ENCODE peak calls at places on chromosomes 7 and 10, in six cellular contexts. I, Z, M, N, F and B are unnamed samples.

GRCh38 chr10:119305860-119306513 is 98.6 kb downstream of the GRK5 start:
- DNase-seq in M (peak), N (no peak), I (peak), Z (peak), F (peak), B (peak)

GRCh38 chr10:16673443-16673842 is 143.8 kb downstream of the RSU1 start:
- DNase-seq in Z (no peak), N (no peak), F (no peak), M (no peak), I (peak), B (no peak)

GRCh38 chr7:95493844-95494243 is 8.1 kb downstream of the ASB4 start:
- DNase-seq in M (no peak), Z (no peak), I (no peak), N (no peak), F (no peak), B (no peak)

GRCh38 chr10:79223001-79223345 is 124.3 kb upstream of the PPIF start:
- DNase-seq in F (no peak), M (no peak), N (no peak), Z (no peak), I (no peak), B (no peak)

GRCh38 chr7:151626422-151627115 is 106.9 kb upstream of the RHEB start:
- DNase-seq in Z (no peak), M (peak), F (peak), I (no peak), N (no peak), B (no peak)

GRCh38 chr10:103793429-103793828 is 61.9 kb downstream of the SH3PXD2A start:
- DNase-seq in N (peak), I (no peak), Z (no peak), M (peak), F (no peak), B (no peak)

GRCh38 chr10:21336476-21337170 is 188.9 kb downstream of the SKIDA1 start:
- DNase-seq in F (peak), I (peak), Z (peak), M (peak), N (peak), B (peak)

GRCh38 chr7:46610746-46611145 is 689.7 kb upstream of the IGFBP3 start:
- DNase-seq in I (no peak), M (no peak), F (no peak), Z (no peak), N (no peak), B (no peak)

GRCh38 chr7:71828361-71828760 is 583.8 kb downstream of the CALN1 start:
- DNase-seq in M (no peak), N (no peak), I (no peak), Z (no peak), F (no peak), B (no peak)

GRCh38 chr10:66180651-66181318 is 745.1 kb upstream of the LRRTM3 start:
- DNase-seq in I (peak), N (no peak), Z (peak), F (peak), M (peak), B (peak)

GRCh38 chr10:96863922-96864543 is 31.9 kb downstream of the LCOR start:
- DNase-seq in N (no peak), F (no peak), Z (no peak), I (peak), M (peak), B (no peak)

GRCh38 chr10:102424916-102425315 is 4.3 kb downstream of the FBXL15 start:
- DNase-seq in I (no peak), Z (no peak), N (no peak), F (no peak), M (no peak), B (no peak)

GRCh38 chr7:45084336-45084735 is 4.4 kb downstream of the NACAD start:
- DNase-seq in I (no peak), Z (no peak), N (no peak), M (no peak), F (no peak), B (no peak)

GRCh38 chr10:48224979-48225560 is 49.4 kb downstream of the FRMPD2 start:
- DNase-seq in N (no peak), Z (no peak), F (no peak), M (no peak), I (peak), B (no peak)

GRCh38 chr10:85429126-85429525 is 937.5 kb downstream of the GRID1 start:
- DNase-seq in Z (no peak), M (no peak), I (no peak), N (no peak), F (no peak), B (no peak)

GRCh38 chr10:102927311-102928010 is 9.4 kb downstream of the CNNM2 start:
- DNase-seq in N (no peak), F (no peak), M (no peak), Z (no peak), I (no peak), B (no peak)

GRCh38 chr7:24346129-24346528 is 62.1 kb downstream of the NPY start:
- DNase-seq in I (no peak), N (no peak), Z (no peak), F (no peak), M (no peak), B (no peak)

GRCh38 chr7:158802535-158803199 is 26.6 kb downstream of the ESYT2 start:
- DNase-seq in M (peak), I (peak), F (no peak), Z (no peak), N (no peak), B (no peak)

GRCh38 chr7:36281945-36282727 is 107.5 kb upstream of the ANLN start:
- DNase-seq in N (no peak), M (no peak), I (no peak), F (no peak), Z (no peak), B (no peak)

GRCh38 chr7:95915731-95916130 is 143.4 kb downstream of the DYNC1I1 start:
- DNase-seq in M (no peak), Z (no peak), F (no peak), I (no peak), N (no peak), B (no peak)

GRCh38 chr10:807163-807957 is 117.9 kb upstream of the DIP2C start:
- DNase-seq in Z (no peak), N (no peak), F (no peak), I (no peak), M (no peak), B (no peak)

GRCh38 chr7:43721193-43721806 is 8.0 kb downstream of the COA1 start:
- DNase-seq in Z (no peak), M (peak), N (no peak), F (peak), I (peak), B (no peak)

GRCh38 chr7:143900230-143900766 is 1.7 kb downstream of the TCAF1 start:
- DNase-seq in N (no peak), M (no peak), I (no peak), F (no peak), Z (no peak), B (no peak)

GRCh38 chr7:76318488-76319353 is 16.2 kb downstream of the HSPB1 start:
- DNase-seq in I (peak), N (peak), M (peak), Z (peak), F (peak), B (peak)

GRCh38 chr10:29736325-29737208 is 101.8 kb upstream of the SVIL start:
- DNase-seq in Z (no peak), N (peak), I (no peak), M (peak), F (peak), B (no peak)

GRCh38 chr10:44946201-44946600 is 13.4 kb upstream of the RASSF4 start:
- DNase-seq in M (no peak), I (no peak), F (no peak), N (no peak), Z (no peak), B (no peak)

GRCh38 chr10:8416755-8417154 is 362.3 kb downstream of the GATA3 start:
- DNase-seq in N (no peak), I (no peak), F (no peak), Z (no peak), M (no peak), B (no peak)

DNA sequence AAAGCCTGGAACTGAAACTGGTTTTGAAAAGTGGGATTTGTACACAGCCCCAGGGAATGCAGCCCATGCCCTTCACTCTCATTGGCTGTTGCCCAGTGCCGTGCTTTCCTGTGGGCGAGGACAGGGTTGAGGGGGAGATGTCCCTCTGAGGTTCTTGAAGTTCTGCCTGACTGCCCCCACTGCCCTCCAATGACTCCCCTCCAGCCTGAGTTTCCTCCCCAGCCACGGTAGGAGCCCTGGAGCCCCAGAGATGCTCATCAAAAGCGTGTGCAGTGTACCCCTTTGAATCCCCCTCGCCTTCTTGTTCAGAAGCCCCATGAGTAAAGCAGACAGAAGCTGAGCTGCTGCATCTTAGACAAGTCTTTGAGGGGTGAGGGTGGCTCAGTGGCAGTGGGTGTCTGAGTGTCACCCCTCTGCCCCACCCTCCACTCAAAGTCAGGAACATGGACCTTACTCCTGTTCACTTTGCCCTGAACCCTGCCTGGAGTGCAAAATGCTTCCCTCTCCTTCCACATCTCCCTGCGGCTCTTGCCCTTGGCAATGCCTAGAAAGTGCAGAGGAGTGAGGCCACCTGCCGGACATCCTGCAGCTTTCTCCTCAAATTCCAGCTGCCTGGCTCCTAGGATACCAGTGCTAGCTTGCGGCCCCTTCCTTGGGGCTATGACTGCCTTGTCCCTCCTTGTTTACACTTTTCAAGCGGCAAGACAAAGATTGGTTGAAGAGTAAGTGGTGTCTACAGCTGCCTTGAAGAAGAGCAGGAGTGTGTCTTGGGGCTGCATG is 19.9 kb downstream of the FAM241B start:
- DNase-seq in N (no peak), M (no peak), F (no peak), I (no peak), Z (no peak), B (no peak)
- TF ChIP-seq CTCF in N (no peak), M (no peak), F (no peak), I (no peak), Z (no peak), B (no peak)

GRCh38 chr7:20797174-20798080 is 10.7 kb upstream of the SP8 start:
- DNase-seq in N (no peak), Z (no peak), F (no peak), M (peak), I (no peak), B (no peak)

GRCh38 chr7:20798081-20798693 is 11.5 kb upstream of the SP8 start:
- DNase-seq in F (no peak), Z (no peak), I (peak), M (peak), N (no peak), B (no peak)

GRCh38 chr7:20799566-20800377 is 13.1 kb upstream of the SP8 start:
- DNase-seq in M (no peak), F (no peak), N (no peak), I (no peak), Z (no peak), B (no peak)

GRCh38 chr7:20796565-20796964 is 9.9 kb upstream of the SP8 start:
- DNase-seq in F (no peak), M (no peak), N (no peak), Z (no peak), I (no peak), B (no peak)

DNA sequence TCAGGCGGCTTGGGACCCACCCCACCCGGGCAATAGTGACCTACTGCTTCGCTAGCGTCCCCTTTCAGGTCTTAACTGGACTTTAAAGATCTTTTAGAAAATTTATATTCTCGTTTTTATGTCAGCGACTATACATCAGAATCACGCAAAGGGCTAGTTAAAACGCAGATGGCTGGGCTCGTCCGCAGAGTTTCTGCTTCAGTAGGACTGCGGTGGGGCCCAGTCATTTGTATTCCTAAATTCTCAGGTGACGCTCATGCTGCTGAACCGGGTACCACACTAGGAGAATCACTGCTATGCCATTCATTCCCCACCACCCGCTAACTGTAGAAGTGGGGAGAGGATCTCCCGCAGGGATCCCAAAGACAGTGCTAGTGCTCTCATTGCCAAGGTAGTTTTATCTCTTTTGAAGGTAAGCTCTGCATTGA is 12.0 kb upstream of the SP8 start:
- DNase-seq in I (no peak), Z (no peak), N (no peak), F (no peak), M (no peak), B (no peak)
- TF ChIP-seq CTCF in I (no peak), Z (no peak), N (no peak), F (no peak), M (no peak), B (no peak)

DNA sequence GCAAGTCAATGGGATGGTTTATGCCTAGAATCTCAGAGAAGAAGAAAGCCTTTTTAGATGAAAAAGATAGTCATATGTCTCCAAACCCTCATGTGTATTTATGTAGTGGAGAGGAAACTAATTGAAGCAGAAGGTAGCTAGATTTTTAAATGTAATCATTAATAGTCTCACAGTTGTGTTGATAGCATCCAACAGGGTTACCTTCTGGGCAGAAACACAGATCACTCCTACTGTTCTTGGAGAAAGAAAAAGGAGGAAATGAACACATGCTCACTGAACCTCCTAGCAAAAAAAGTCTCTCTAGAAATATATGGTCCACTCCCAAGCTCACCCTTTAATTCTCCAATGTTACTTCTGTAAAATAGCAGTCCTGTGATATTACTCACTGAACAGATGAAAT is 777.2 kb upstream of the C7orf33 start:
- DNase-seq in Z (no peak), N (no peak), M (no peak), I (no peak), F (no peak), B (no peak)
- TF ChIP-seq CTCF in Z (no peak), N (no peak), M (no peak), I (no peak), F (no peak), B (no peak)

GRCh38 chr10:5343979-5344378 is 20.8 kb upstream of the UCN3 start:
- DNase-seq in M (no peak), Z (no peak), N (no peak), I (peak), F (no peak), B (no peak)
- TF ChIP-seq CTCF in M (no peak), Z (no peak), N (no peak), I (no peak), F (no peak), B (no peak)

DNA sequence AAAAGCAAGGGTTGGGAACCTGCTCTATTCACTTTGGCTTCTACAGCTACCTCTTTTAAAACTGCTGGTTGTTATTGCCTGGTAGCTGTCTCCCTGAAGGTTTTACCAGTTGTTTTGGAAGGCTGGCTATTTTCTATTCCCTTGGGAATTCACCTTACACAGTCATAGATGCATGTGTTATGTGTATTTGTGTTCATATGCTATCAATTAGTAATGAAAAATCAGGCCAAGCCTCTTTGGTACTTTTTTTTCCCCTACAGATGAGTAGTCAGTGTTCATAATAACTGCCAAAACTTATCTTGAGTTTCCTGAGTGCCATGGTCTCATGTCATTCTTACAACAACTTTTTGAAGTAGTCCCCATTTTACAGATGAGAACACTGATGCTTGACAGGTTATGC is 738.0 kb upstream of the GALNT17 start:
- DNase-seq in Z (no peak), I (peak), N (no peak), M (no peak), F (no peak), B (no peak)
- TF ChIP-seq CTCF in Z (no peak), I (no peak), N (no peak), M (no peak), F (no peak), B (no peak)

GRCh38 chr7:112573302-112574039 is 92.7 kb downstream of the LSMEM1 start:
- DNase-seq in M (no peak), F (no peak), N (no peak), Z (no peak), I (no peak), B (no peak)

GRCh38 chr7:112567388-112567787 is 86.6 kb downstream of the LSMEM1 start:
- DNase-seq in N (no peak), Z (no peak), M (no peak), F (no peak), I (no peak), B (no peak)

GRCh38 chr7:112572669-112573301 is 92.0 kb downstream of the LSMEM1 start:
- DNase-seq in F (no peak), Z (no peak), M (no peak), I (no peak), N (no peak), B (no peak)

GRCh38 chr7:112575864-112576263 is 95.1 kb downstream of the LSMEM1 start:
- DNase-seq in F (no peak), N (no peak), Z (no peak), I (no peak), M (no peak), B (no peak)

DNA sequence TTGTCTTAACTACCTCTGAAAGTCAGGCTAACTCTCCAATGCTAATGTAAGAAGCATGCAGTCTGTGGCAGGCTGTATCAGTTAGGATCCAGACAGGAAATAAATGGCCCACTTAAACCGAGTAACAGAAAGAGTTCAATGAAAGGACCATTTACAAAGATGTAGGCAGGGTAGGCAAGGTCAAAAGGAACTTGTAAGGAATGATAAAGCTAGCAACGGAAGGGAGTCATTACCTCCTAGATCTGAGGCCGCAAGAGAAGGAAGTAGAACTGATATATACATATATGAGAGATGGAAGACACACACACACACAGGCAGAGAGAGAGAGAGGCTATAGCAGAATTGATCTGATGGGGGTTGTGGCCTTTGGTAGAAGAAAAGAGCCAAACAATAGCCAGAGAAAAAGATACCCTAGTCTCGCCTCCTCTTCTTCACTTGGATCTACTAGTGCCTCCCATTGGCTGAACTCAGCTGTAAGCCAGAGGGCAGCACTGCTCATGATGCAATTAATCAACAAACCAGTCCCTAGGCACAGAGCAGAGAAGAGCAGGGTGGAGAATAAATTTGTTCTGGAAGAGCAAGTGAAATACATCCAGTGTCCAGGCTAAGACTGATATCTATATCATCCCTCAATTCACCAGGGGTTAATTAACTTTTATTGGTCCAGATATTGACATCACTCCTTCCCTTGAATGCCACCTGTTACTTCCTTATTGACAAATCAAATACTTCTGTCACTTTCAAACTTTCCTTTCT is 91.2 kb downstream of the LSMEM1 start:
- DNase-seq in I (no peak), N (no peak), F (no peak), M (peak), Z (no peak), B (no peak)
- TF ChIP-seq CTCF in I (no peak), N (peak), F (no peak), M (no peak), Z (no peak), B (no peak)

GRCh38 chr10:11706911-11707567 is 35.1 kb upstream of the ECHDC3 start:
- DNase-seq in Z (no peak), I (no peak), F (no peak), M (no peak), N (no peak), B (no peak)
- TF ChIP-seq CTCF in Z (no peak), I (no peak), F (no peak), M (no peak), N (no peak), B (no peak)

GRCh38 chr7:98772242-98772603 is 97.6 kb downstream of the TMEM130 start:
- DNase-seq in F (no peak), I (no peak), M (no peak), Z (no peak), N (no peak), B (no peak)
- TF ChIP-seq CTCF in F (no peak), I (no peak), M (no peak), Z (no peak), N (no peak), B (no peak)

DNA sequence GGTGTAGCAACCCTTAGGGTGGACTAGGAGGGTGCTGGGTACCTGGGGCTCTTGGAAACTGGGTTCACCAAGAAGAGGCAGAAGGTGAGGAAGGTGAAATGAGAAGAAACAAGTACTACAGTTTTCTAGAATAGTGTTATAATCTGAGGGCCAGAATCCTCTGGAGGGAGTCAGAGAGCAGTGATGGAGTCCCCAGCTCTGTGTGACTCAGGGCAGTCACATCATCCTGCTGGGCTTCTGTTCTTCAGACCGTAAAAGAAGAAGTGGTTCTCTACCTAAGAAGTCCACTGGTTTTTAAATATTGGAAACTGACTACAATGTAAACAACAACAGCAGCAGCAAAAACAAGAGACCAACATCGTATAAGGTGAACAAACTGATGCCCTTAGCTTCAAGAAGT is 197.3 kb downstream of the PRPF18 start:
- DNase-seq in I (no peak), M (no peak), F (no peak), N (no peak), Z (no peak), B (no peak)
- TF ChIP-seq CTCF in I (peak), M (no peak), F (peak), N (peak), Z (peak), B (no peak)